ENCODE peak calls at places on chromosomes 11 and 22, in four cellular contexts. R is K562, O is endothelial cell of umbilical vein, N is GM12878. K is an unnamed sample.

GRCh38 chr11:18490736-18491485 is 35.3 kb downstream of the LDHAL6A start:
- DNase-seq in R (no peak), O (no peak), N (no peak), K (no peak)

GRCh38 chr11:57674251-57674650 is 6.3 kb downstream of the ZDHHC5 start:
- DNase-seq in R (no peak), O (no peak), N (no peak), K (no peak)

GRCh38 chr11:85316967-85317366 is 310.2 kb downstream of the DLG2 start:
- DNase-seq in R (no peak), O (no peak), N (peak; percentile 72), K (no peak)

GRCh38 chr11:46534713-46535112 is 59.1 kb downstream of the AMBRA1 start:
- DNase-seq in R (no peak), O (no peak), N (no peak), K (no peak)

GRCh38 chr11:353315-353857 is 15.9 kb upstream of the B4GALNT4 start:
- DNase-seq in R (no peak), O (peak; percentile 49), N (no peak), K (peak; percentile 77)

GRCh38 chr11:60924110-60924905 is at the start of gene TMEM132A:
- DNase-seq in R (peak; percentile 86), O (peak; percentile 61), N (no peak), K (peak; percentile 68)

GRCh38 chr22:47631571-47632102 is 869.2 kb downstream of the TBC1D22A start:
- DNase-seq in R (peak; percentile 79), O (no peak), N (no peak), K (no peak)

GRCh38 chr22:34414467-34415440 is 494.5 kb upstream of the LARGE1 start:
- DNase-seq in R (peak; percentile 14), O (no peak), N (peak; percentile 39), K (no peak)

GRCh38 chr11:12143461-12144258 is 33.3 kb downstream of the MICAL2 start:
- DNase-seq in R (no peak), O (no peak), N (no peak), K (no peak)

GRCh38 chr11:76622481-76623094 is 48.0 kb downstream of the LRRC32 start:
- DNase-seq in R (no peak), O (no peak), N (no peak), K (no peak)

GRCh38 chr11:63858628-63859550 is 20.0 kb downstream of the MARK2 start:
- DNase-seq in R (no peak), O (peak; percentile 80), N (no peak), K (peak; percentile 90)

GRCh38 chr22:18110194-18110943 is at the start of gene TUBA8:
- DNase-seq in R (no peak), O (peak; percentile 29), N (no peak), K (peak; percentile 16)

GRCh38 chr11:35681181-35681767 is 18.7 kb downstream of the TRIM44 start:
- DNase-seq in R (no peak), O (no peak), N (no peak), K (no peak)

GRCh38 chr22:46138058-46138797 is 12.1 kb upstream of the PPARA start:
- DNase-seq in R (no peak), O (no peak), N (no peak), K (no peak)
- TF ChIP-seq FOS in R (no peak), O (no peak), N (no peak), K (no peak)

GRCh38 chr22:46312056-46312455 is 15.4 kb downstream of the GTSE1 start:
- DNase-seq in R (no peak), O (no peak), N (no peak), K (no peak)

GRCh38 chr22:46308283-46308988 is 11.8 kb downstream of the GTSE1 start:
- DNase-seq in R (no peak), O (no peak), N (no peak), K (no peak)

GRCh38 chr22:46309526-46310085 is 12.9 kb downstream of the GTSE1 start:
- DNase-seq in R (no peak), O (no peak), N (no peak), K (no peak)
- TF ChIP-seq FOS in R (no peak), O (no peak), N (no peak), K (no peak)

DNA sequence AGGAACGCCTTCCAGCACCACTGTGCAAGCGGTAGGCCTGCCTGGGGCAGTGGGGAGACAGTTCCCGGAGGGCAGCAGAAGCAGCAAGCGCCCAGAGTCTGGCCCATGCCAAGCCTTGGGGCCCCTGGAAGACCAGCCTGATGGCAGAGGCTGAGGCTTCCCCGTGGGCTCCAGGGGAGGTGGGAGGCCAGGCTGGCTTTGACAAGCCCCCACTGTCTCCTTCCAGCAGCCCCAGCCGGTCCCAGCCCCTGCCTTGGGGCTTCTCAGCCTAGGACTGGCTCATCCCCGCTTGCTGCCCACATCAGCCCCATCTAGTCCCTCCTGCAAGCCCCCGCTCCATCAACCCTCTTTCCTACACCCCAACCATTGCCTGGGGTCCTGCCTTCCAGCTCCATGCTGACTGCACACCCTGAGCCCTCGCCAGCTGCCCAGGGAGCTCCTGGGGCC is 46.7 kb downstream of the IGF2 start:
- DNase-seq in R (no peak), O (no peak), N (no peak), K (no peak)
- TF ChIP-seq FOS in R (no peak), O (no peak), N (no peak), K (no peak)

GRCh38 chr11:66725646-66726045 is 3.4 kb downstream of the SPTBN2 start:
- DNase-seq in R (no peak), O (no peak), N (no peak), K (peak; percentile 9)
- TF ChIP-seq FOS in R (no peak), O (peak; percentile 30), N (no peak), K (no peak)

GRCh38 chr11:7613394-7613720 is 59.9 kb downstream of the CYB5R2 start:
- DNase-seq in R (no peak), O (no peak), N (no peak), K (no peak)
- TF ChIP-seq FOS in R (no peak), O (no peak), N (no peak), K (no peak)

DNA sequence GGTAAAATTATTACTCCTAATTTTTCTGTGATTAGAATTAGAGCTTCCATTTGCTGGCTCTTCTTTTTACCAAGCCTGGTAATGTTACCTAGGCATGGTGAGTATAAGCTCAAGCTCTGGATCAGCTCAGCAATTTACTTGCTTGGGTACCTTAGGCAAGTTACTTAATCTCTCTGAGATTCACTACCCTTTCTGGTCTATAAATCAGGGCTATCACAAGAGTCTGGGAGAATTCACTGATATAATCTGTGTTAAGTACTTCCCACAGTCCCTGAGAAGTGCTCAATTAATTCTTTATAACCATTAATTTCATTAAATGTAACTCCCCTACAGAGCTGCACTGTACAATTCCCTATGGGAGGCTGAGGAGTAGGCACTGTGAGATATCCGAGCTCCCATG is 44.2 kb downstream of the TMEM123 start:
- DNase-seq in R (no peak), O (no peak), N (no peak), K (no peak)
- TF ChIP-seq FOS in R (no peak), O (no peak), N (no peak), K (no peak)

DNA sequence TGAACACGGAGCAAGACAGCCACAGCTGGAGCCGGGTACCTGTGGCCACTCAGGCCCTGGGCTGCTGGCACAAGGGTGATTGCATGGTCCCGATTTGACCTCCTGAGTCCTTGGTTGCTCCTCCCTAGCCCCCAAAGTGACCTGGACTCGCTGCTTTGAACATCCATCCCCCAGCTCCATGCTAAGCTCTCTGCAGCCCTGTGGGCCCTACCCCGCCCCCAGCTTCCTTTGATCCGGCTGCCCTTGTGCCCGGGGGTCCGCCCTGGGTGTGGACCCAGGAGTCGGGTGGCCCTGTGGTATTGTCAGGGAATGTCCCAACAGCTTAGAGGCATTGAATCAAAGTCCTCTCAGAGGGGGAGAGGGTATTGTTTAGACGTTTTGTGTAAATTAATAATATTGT is 20.5 kb downstream of the GRIK4 start:
- DNase-seq in R (no peak), O (no peak), N (no peak), K (no peak)
- TF ChIP-seq FOS in R (no peak), O (no peak), N (no peak), K (no peak)

GRCh38 chr11:93606721-93607120 is 54.8 kb upstream of the CEP295 start:
- DNase-seq in R (no peak), O (no peak), N (no peak), K (no peak)
- TF ChIP-seq FOS in R (no peak), O (no peak), N (no peak), K (no peak)

GRCh38 chr22:42399315-42400271 is 32.6 kb downstream of the NFAM1 start:
- DNase-seq in R (peak; percentile 42), O (no peak), N (no peak), K (no peak)

GRCh38 chr22:42401562-42402334 is 30.5 kb downstream of the NFAM1 start:
- DNase-seq in R (no peak), O (no peak), N (no peak), K (no peak)

GRCh38 chr22:42408276-42408675 is 23.9 kb downstream of the NFAM1 start:
- DNase-seq in R (no peak), O (no peak), N (no peak), K (no peak)

GRCh38 chr22:42400811-42401547 is 31.2 kb downstream of the NFAM1 start:
- DNase-seq in R (no peak), O (no peak), N (no peak), K (no peak)

GRCh38 chr22:42404266-42404665 is 27.9 kb downstream of the NFAM1 start:
- DNase-seq in R (no peak), O (no peak), N (no peak), K (no peak)
- TF ChIP-seq FOS in R (no peak), O (no peak), N (no peak), K (no peak)

DNA sequence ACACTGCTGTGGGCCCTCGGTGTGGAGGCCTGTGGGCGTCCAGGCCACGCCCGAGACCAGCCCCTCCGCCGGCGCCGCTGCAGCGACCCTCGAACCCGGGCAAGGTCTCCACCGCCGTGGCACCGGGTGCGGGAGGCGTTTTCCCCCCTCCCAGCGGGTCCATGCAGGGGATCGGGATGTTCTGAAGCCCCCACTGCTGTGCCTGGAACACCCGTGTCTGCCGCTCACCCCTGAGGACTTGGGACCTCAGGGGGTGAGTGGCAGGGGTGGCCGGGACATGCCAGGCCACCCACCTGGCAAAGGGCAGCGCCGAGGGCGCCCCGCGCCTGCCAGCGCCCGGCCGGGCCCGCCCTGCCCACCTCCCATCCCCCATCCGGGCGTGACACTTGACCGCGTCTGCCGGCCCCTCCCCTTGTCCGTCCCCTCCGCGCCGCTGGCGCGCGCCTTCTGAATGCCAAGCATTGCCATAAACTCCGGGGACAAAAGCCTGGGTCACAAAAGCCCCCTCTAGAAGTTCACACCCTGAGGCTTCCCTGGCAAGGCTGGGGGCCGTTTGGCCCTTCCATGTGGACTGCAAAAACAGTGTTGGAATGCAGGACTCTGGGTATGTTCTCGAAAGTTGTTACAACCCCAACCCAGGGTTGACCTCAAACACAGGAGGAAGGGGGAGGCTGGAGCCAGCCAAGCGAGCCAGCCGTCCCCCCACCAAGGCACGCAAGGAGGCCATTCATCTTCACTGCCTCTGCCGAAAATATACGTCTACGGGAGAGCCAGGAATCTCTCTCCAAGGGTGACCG is 819 bp upstream of the KCNQ1OT1 start:
- DNase-seq in R (peak; percentile 76), O (peak; percentile 26), N (peak; percentile 13), K (no peak)
- TF ChIP-seq FOS in R (no peak), O (no peak), N (no peak), K (no peak)